ENCODE peak calls at places on chromosome 20, in four cellular contexts. B, R, H and L are unnamed samples.
A peak's percentile ranks its signal among the peaks of the same experiment; 100 is the strongest.

GRCh38 chr20:34708621-34709043 is 4.5 kb downstream of the TP53INP2 start:
- DNase-seq in R (peak; percentile 56), H (peak; percentile 48), B (peak; percentile 43), L (no peak)

GRCh38 chr20:10288954-10289646 is 70.5 kb downstream of the SNAP25 start:
- DNase-seq in B (no peak), R (no peak), H (no peak), L (no peak)

GRCh38 chr20:7967199-7967844 is 27.1 kb upstream of the HAO1 start:
- DNase-seq in H (no peak), B (no peak), R (peak; percentile 87), L (peak; percentile 17)

GRCh38 chr20:62507323-62507722 is 31.5 kb upstream of the GATA5 start:
- DNase-seq in H (no peak), B (no peak), R (no peak), L (no peak)

GRCh38 chr20:19012671-19013070 is 199.1 kb downstream of the SCP2D1 start:
- DNase-seq in B (no peak), R (peak; percentile 54), H (no peak), L (no peak)

GRCh38 chr20:12975833-12976608 is 32.8 kb upstream of the SPTLC3 start:
- DNase-seq in B (peak; percentile 87), R (no peak), H (no peak), L (no peak)

GRCh38 chr20:62726276-62726675 is 17.6 kb downstream of the NTSR1 start:
- DNase-seq in R (no peak), B (no peak), H (no peak), L (no peak)

GRCh38 chr20:35607003-35607735 is 8.5 kb upstream of the SPAG4 start:
- DNase-seq in B (no peak), H (no peak), R (peak; percentile 24), L (no peak)

GRCh38 chr20:37914672-37915433 is 11.9 kb downstream of the VSTM2L start:
- DNase-seq in B (peak; percentile 23), H (peak; percentile 17), R (no peak), L (no peak)

GRCh38 chr20:1707588-1708449 is 50.2 kb upstream of the SIRPG start:
- DNase-seq in B (no peak), H (no peak), R (no peak), L (no peak)

GRCh38 chr20:4567172-4567571 is 154.5 kb upstream of the PRND start:
- DNase-seq in B (no peak), R (no peak), H (no peak), L (no peak)

GRCh38 chr20:43833511-43834395 is 80.9 kb upstream of the TOX2 start:
- DNase-seq in R (no peak), H (no peak), B (no peak), L (no peak)

GRCh38 chr20:8151371-8151770 is 19.3 kb downstream of the PLCB1 start:
- DNase-seq in H (no peak), B (no peak), R (no peak), L (no peak)

GRCh38 chr20:11467436-11467835 is 450.3 kb upstream of the BTBD3 start:
- DNase-seq in H (no peak), R (no peak), B (no peak), L (no peak)

GRCh38 chr20:3195607-3196230 is 8.8 kb downstream of the DDRGK1 start:
- DNase-seq in B (no peak), H (no peak), R (no peak), L (no peak)

GRCh38 chr20:41654292-41654691 is 36.1 kb upstream of the CHD6 start:
- DNase-seq in H (no peak), B (no peak), R (no peak), L (no peak)

GRCh38 chr20:25739615-25740320 is 43.1 kb upstream of the ZNF337 start:
- DNase-seq in B (no peak), R (no peak), H (peak; percentile 52), L (peak; percentile 54)

GRCh38 chr20:2330090-2330695 is 34.4 kb downstream of the TGM3 start:
- DNase-seq in R (no peak), B (no peak), H (no peak), L (no peak)

GRCh38 chr20:59972037-59972801 is 14.0 kb downstream of the CDH26 start:
- DNase-seq in B (no peak), R (no peak), H (no peak), L (no peak)

GRCh38 chr20:45340236-45340847 is 7.9 kb downstream of the SDC4 start:
- DNase-seq in H (no peak), B (peak; percentile 57), R (no peak), L (no peak)

GRCh38 chr20:23118766-23119165 is 32.6 kb upstream of the CD93 start:
- DNase-seq in R (no peak), B (no peak), H (no peak), L (no peak)

GRCh38 chr20:45890997-45891983 is at the start of the genes CTSA and NEURL2:
- DNase-seq in H (peak; percentile 79), B (peak; percentile 96), R (peak; percentile 97), L (peak; percentile 89)

GRCh38 chr20:46251211-46251673 is 57.1 kb downstream of the CDH22 start:
- DNase-seq in B (no peak), H (no peak), R (peak; percentile 15), L (no peak)

GRCh38 chr20:32333988-32334885 is 23.9 kb upstream of the ASXL1 start:
- DNase-seq in B (peak; percentile 76), R (no peak), H (peak; percentile 35), L (no peak)

GRCh38 chr20:32332614-32333013 is 25.5 kb upstream of the ASXL1 start:
- DNase-seq in R (peak; percentile 82), B (peak; percentile 61), H (no peak), L (peak; percentile 61)

GRCh38 chr20:32330555-32330897 is 27.6 kb upstream of the ASXL1 start:
- DNase-seq in H (no peak), B (no peak), R (no peak), L (no peak)

GRCh38 chr20:32329817-32330554 is 28.1 kb upstream of the ASXL1 start:
- DNase-seq in H (no peak), R (no peak), B (no peak), L (no peak)

DNA sequence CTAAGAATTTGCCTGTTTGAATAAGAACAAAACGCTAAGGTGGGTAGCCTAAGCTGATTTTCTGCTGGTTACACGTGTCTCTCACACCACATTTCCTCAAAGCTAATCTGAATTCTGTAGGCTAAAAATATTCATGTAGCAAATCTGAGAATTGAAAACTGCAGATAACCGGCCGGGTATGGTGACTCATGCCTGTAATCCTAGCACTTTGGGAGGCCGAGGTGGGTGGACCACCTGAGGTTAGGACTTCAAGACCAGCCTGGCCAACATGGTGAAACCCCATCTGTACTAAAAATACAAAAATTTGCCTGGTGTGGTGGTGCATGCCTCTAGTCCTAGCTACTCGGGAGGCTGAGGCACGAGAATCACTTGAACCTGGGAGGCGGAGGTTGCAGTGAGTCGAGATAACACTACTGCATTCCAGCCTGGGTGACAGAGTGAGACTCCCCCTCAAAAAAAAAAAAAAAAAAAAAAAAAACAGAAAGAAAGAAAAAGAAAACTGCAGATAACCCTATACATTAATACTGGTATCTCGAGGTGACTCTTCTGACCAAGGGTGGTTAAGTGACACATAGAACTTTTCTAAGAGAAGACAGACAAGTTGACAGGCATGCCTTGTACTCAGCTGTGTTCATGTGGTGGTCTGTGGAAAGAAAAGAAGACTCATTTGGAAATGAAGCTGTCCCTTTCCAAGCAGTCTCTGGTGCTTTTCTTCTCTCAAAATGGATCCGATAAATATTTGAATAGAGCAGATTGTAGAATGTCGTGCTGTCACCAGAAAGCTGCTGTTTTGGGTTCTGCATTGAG is 24.7 kb upstream of the ASXL1 start:
- DNase-seq in R (no peak), H (no peak), B (no peak), L (no peak)
- H3K27ac ChIP-seq in R (no peak overlapping the region), H (peak overlapping the region; percentile 18), B (no peak overlapping the region), L (peak overlapping the region; percentile 57)

GRCh38 chr20:58107533-58107932 is 120.9 kb downstream of the ANKRD60 start:
- DNase-seq in B (no peak), H (no peak), R (no peak), L (no peak)

GRCh38 chr20:58109918-58110635 is 118.4 kb downstream of the ANKRD60 start:
- DNase-seq in H (no peak), B (no peak), R (peak; percentile 37), L (no peak)

GRCh38 chr20:58111340-58112016 is 117.0 kb downstream of the ANKRD60 start:
- DNase-seq in H (no peak), R (peak; percentile 42), B (no peak), L (peak; percentile 37)

GRCh38 chr20:58112017-58112781 is 116.3 kb downstream of the ANKRD60 start:
- DNase-seq in B (no peak), H (no peak), R (peak; percentile 76), L (peak; percentile 67)

DNA sequence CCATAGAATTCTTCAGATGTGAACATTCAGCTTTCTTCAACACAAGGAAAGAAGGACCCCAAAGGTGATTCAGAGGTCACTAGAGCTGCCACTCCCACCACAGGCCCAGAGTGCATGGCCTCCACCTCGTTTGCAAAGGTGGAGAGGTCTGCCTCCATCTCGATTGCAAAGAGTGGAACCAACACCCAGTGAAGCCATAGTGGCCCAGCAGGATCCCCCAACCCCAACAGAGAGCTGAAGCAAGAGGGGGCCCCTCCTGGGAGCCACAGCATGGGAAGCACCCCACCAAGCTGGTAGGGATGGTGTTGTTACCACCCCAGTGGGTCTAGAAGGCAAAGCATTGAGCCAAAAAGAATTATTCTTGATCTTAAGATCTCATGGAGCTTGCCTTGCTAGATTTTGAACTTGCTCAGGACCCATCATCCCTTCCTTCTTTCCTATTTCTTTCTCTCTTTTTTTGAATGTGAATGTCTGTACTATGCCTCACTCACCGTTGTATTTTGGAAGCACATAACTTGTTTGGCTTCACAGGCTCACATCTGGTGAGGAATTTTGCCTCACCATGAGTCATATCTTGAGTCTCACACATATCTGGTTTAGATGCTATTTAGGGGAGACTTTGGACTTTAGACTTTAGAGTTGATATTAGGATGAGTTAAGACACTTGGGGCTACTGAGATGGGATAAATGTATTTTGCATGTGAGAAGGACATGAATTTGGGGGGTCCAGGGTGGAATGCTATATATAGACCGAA is 119.2 kb downstream of the ANKRD60 start:
- DNase-seq in B (no peak), H (no peak), R (peak; percentile 91), L (peak; percentile 80)
- H3K27ac ChIP-seq in B (no peak overlapping the region), H (no peak overlapping the region), R (peak overlapping the region; percentile 24), L (peak overlapping the region; percentile 46)

GRCh38 chr20:32906871-32907495 is 48.3 kb downstream of the EFCAB8 start:
- DNase-seq in R (no peak), H (no peak), B (no peak), L (no peak)

GRCh38 chr20:32907886-32908285 is 49.2 kb downstream of the EFCAB8 start:
- DNase-seq in B (no peak), H (no peak), R (no peak), L (no peak)

GRCh38 chr20:32909451-32909850 is 50.7 kb downstream of the EFCAB8 start:
- DNase-seq in R (no peak), H (no peak), B (no peak), L (no peak)

GRCh38 chr20:32909896-32910571 is 51.3 kb downstream of the EFCAB8 start:
- DNase-seq in B (no peak), R (no peak), H (no peak), L (no peak)

GRCh38 chr20:32908334-32909292 is 49.9 kb downstream of the EFCAB8 start:
- DNase-seq in B (no peak), H (no peak), R (no peak), L (no peak)
- H3K27ac ChIP-seq in B (no peak overlapping the region), H (no peak overlapping the region), R (no peak overlapping the region), L (no peak overlapping the region)

DNA sequence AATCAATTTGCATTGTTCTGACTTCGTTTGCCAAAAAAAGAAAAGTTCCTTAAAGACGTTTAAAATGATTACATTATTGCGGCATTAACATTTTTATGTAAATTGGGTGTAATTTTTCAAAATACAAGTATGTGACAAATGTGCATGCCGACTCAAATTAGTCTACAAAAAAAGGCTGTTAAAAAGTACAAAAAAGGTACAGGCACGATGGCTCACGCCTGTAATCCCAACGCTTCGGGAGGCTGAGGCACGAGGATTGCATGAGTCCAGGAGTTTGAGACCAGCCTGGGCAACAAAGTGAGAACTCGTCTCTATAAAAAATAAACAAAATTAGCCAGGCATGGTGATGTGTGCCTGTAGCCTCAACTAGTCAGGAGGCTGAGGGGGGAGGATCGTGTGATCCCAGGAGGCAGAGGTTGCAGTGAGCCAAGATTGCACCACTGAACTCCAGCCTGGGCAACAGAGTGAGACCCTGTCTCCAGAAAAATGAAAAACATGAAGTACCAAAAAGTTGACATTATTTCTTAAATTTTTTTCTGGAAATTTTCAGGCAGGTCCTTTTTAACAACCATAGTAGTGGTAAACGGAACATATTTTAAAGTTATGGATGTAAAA is 90.2 kb downstream of the PTPN1 start:
- DNase-seq in R (no peak), H (no peak), B (no peak), L (no peak)
- H3K27ac ChIP-seq in R (no peak overlapping the region), H (no peak overlapping the region), B (no peak overlapping the region), L (no peak overlapping the region)